ENCODE peak calls at places on chromosomes 2 and 18, in eight cellular contexts. One of them, this sample, is unnamed.

GRCh38 chr2:105403785-105404698 is 5.2 kb upstream of the FHL2 start:
- DNase-seq in right lobe of liver: no peak
- DNase-seq in vagina: no peak
- DNase-seq in ascending aorta: no peak
- DNase-seq in A549: peak
- DNase-seq in right atrium auricular region: peak
- DNase-seq in CD8-positive, alpha-beta T cell: no peak
- DNase-seq in brain microvascular endothelial cell: peak
- DNase-seq in this sample: no peak

GRCh38 chr2:19579466-19579865 is 221.0 kb upstream of the OSR1 start:
- DNase-seq in ascending aorta: no peak
- DNase-seq in CD8-positive, alpha-beta T cell: no peak
- DNase-seq in brain microvascular endothelial cell: no peak
- DNase-seq in right atrium auricular region: no peak
- DNase-seq in vagina: no peak
- DNase-seq in right lobe of liver: no peak
- DNase-seq in A549: no peak
- DNase-seq in this sample: no peak

GRCh38 chr2:6793913-6794312 is 71.8 kb downstream of the CMPK2 start:
- DNase-seq in right atrium auricular region: no peak
- DNase-seq in vagina: no peak
- DNase-seq in brain microvascular endothelial cell: no peak
- DNase-seq in right lobe of liver: no peak
- DNase-seq in CD8-positive, alpha-beta T cell: no peak
- DNase-seq in A549: no peak
- DNase-seq in ascending aorta: no peak
- DNase-seq in this sample: no peak

GRCh38 chr2:113198790-113199612 is 25.2 kb downstream of the PSD4 start:
- DNase-seq in A549: peak
- DNase-seq in ascending aorta: no peak
- DNase-seq in CD8-positive, alpha-beta T cell: peak
- DNase-seq in brain microvascular endothelial cell: peak
- DNase-seq in vagina: no peak
- DNase-seq in right lobe of liver: peak
- DNase-seq in right atrium auricular region: peak
- DNase-seq in this sample: no peak

GRCh38 chr18:36186461-36187137 is 698 bp upstream of the MOCOS start:
- DNase-seq in ascending aorta: no peak
- DNase-seq in right lobe of liver: peak
- DNase-seq in brain microvascular endothelial cell: no peak
- DNase-seq in vagina: no peak
- DNase-seq in A549: no peak
- DNase-seq in right atrium auricular region: peak
- DNase-seq in CD8-positive, alpha-beta T cell: no peak
- DNase-seq in this sample: no peak

GRCh38 chr18:35871337-35871736 is 101.1 kb upstream of the RMP24 start:
- DNase-seq in ascending aorta: no peak
- DNase-seq in right lobe of liver: no peak
- DNase-seq in brain microvascular endothelial cell: no peak
- DNase-seq in CD8-positive, alpha-beta T cell: no peak
- DNase-seq in right atrium auricular region: no peak
- DNase-seq in vagina: no peak
- DNase-seq in A549: no peak
- DNase-seq in this sample: no peak

GRCh38 chr18:11096839-11097750 is 52.3 kb downstream of the PIEZO2 start:
- DNase-seq in CD8-positive, alpha-beta T cell: no peak
- DNase-seq in A549: no peak
- DNase-seq in vagina: no peak
- DNase-seq in right lobe of liver: no peak
- DNase-seq in brain microvascular endothelial cell: peak
- DNase-seq in ascending aorta: no peak
- DNase-seq in right atrium auricular region: no peak
- DNase-seq in this sample: no peak

GRCh38 chr2:156445311-156446218 is 9.4 kb downstream of the GPD2 start:
- DNase-seq in A549: no peak
- DNase-seq in right lobe of liver: no peak
- DNase-seq in right atrium auricular region: no peak
- DNase-seq in ascending aorta: no peak
- DNase-seq in brain microvascular endothelial cell: peak
- DNase-seq in CD8-positive, alpha-beta T cell: no peak
- DNase-seq in vagina: no peak
- DNase-seq in this sample: no peak

GRCh38 chr2:33168425-33168824 is 221.7 kb downstream of the LTBP1 start:
- DNase-seq in brain microvascular endothelial cell: no peak
- DNase-seq in right atrium auricular region: no peak
- DNase-seq in right lobe of liver: no peak
- DNase-seq in A549: no peak
- DNase-seq in vagina: no peak
- DNase-seq in CD8-positive, alpha-beta T cell: no peak
- DNase-seq in ascending aorta: no peak
- DNase-seq in this sample: no peak

GRCh38 chr2:9738718-9739496 is 104.4 kb upstream of the TAF1B start:
- DNase-seq in CD8-positive, alpha-beta T cell: no peak
- DNase-seq in right lobe of liver: no peak
- DNase-seq in brain microvascular endothelial cell: peak
- DNase-seq in right atrium auricular region: no peak
- DNase-seq in vagina: no peak
- DNase-seq in ascending aorta: no peak
- DNase-seq in A549: no peak
- DNase-seq in this sample: no peak

GRCh38 chr2:54546518-54546917 is 90.4 kb downstream of the SPTBN1 start:
- DNase-seq in ascending aorta: no peak
- DNase-seq in CD8-positive, alpha-beta T cell: no peak
- DNase-seq in right lobe of liver: no peak
- DNase-seq in brain microvascular endothelial cell: no peak
- DNase-seq in vagina: no peak
- DNase-seq in right atrium auricular region: no peak
- DNase-seq in A549: no peak
- DNase-seq in this sample: no peak

GRCh38 chr18:8298186-8298585 is 311.1 kb upstream of the RAB12 start:
- DNase-seq in right atrium auricular region: no peak
- DNase-seq in vagina: no peak
- DNase-seq in CD8-positive, alpha-beta T cell: no peak
- DNase-seq in ascending aorta: no peak
- DNase-seq in A549: no peak
- DNase-seq in brain microvascular endothelial cell: peak
- DNase-seq in right lobe of liver: no peak
- DNase-seq in this sample: no peak

GRCh38 chr2:65265090-65266045 is 37.7 kb downstream of the ACTR2 start:
- DNase-seq in vagina: no peak
- DNase-seq in ascending aorta: no peak
- DNase-seq in right atrium auricular region: no peak
- DNase-seq in brain microvascular endothelial cell: peak
- DNase-seq in right lobe of liver: no peak
- DNase-seq in A549: peak
- DNase-seq in CD8-positive, alpha-beta T cell: no peak
- DNase-seq in this sample: no peak

GRCh38 chr2:75598572-75599155 is 37.9 kb upstream of the EVA1A start:
- DNase-seq in right lobe of liver: no peak
- DNase-seq in CD8-positive, alpha-beta T cell: no peak
- DNase-seq in ascending aorta: no peak
- DNase-seq in A549: no peak
- DNase-seq in right atrium auricular region: no peak
- DNase-seq in brain microvascular endothelial cell: no peak
- DNase-seq in vagina: no peak
- DNase-seq in this sample: no peak

GRCh38 chr18:3903341-3903740 is 453.4 kb downstream of the TGIF1 start:
- DNase-seq in brain microvascular endothelial cell: peak
- DNase-seq in vagina: no peak
- DNase-seq in right lobe of liver: no peak
- DNase-seq in A549: no peak
- DNase-seq in CD8-positive, alpha-beta T cell: no peak
- DNase-seq in right atrium auricular region: no peak
- DNase-seq in ascending aorta: no peak
- DNase-seq in this sample: no peak

GRCh38 chr2:62868947-62869346 is 163.4 kb downstream of the EHBP1 start:
- DNase-seq in ascending aorta: no peak
- DNase-seq in right lobe of liver: no peak
- DNase-seq in A549: no peak
- DNase-seq in brain microvascular endothelial cell: no peak
- DNase-seq in vagina: no peak
- DNase-seq in right atrium auricular region: no peak
- DNase-seq in CD8-positive, alpha-beta T cell: no peak
- DNase-seq in this sample: no peak

GRCh38 chr2:10412380-10412779 is 35.7 kb downstream of the ODC1 start:
- DNase-seq in vagina: no peak
- DNase-seq in right atrium auricular region: no peak
- DNase-seq in ascending aorta: no peak
- DNase-seq in right lobe of liver: no peak
- DNase-seq in brain microvascular endothelial cell: peak
- DNase-seq in A549: no peak
- DNase-seq in CD8-positive, alpha-beta T cell: no peak
- DNase-seq in this sample: no peak

GRCh38 chr18:74190086-74190485 is 41.8 kb downstream of the TIMM21 start:
- DNase-seq in brain microvascular endothelial cell: no peak
- DNase-seq in A549: no peak
- DNase-seq in vagina: no peak
- DNase-seq in right lobe of liver: no peak
- DNase-seq in CD8-positive, alpha-beta T cell: no peak
- DNase-seq in right atrium auricular region: no peak
- DNase-seq in ascending aorta: no peak
- DNase-seq in this sample: no peak

GRCh38 chr2:108833219-108833618 is 46.6 kb downstream of the CCDC138 start:
- DNase-seq in A549: no peak
- DNase-seq in right atrium auricular region: no peak
- DNase-seq in CD8-positive, alpha-beta T cell: no peak
- DNase-seq in right lobe of liver: no peak
- DNase-seq in ascending aorta: no peak
- DNase-seq in vagina: no peak
- DNase-seq in brain microvascular endothelial cell: no peak
- DNase-seq in this sample: no peak

GRCh38 chr2:142241016-142241415 is 110.2 kb upstream of the LRP1B start:
- DNase-seq in right atrium auricular region: no peak
- DNase-seq in CD8-positive, alpha-beta T cell: no peak
- DNase-seq in vagina: no peak
- DNase-seq in ascending aorta: no peak
- DNase-seq in brain microvascular endothelial cell: no peak
- DNase-seq in right lobe of liver: no peak
- DNase-seq in A549: no peak
- DNase-seq in this sample: no peak

GRCh38 chr2:75560022-75560767 is 544 bp downstream of the EVA1A start:
- DNase-seq in vagina: peak
- DNase-seq in ascending aorta: no peak
- DNase-seq in CD8-positive, alpha-beta T cell: no peak
- DNase-seq in brain microvascular endothelial cell: peak
- DNase-seq in right lobe of liver: peak
- DNase-seq in A549: peak
- DNase-seq in right atrium auricular region: no peak
- DNase-seq in this sample: no peak

GRCh38 chr18:58955738-58956137 is 91.1 kb downstream of the ZNF532 start:
- DNase-seq in ascending aorta: no peak
- DNase-seq in CD8-positive, alpha-beta T cell: no peak
- DNase-seq in right lobe of liver: no peak
- DNase-seq in A549: no peak
- DNase-seq in vagina: no peak
- DNase-seq in brain microvascular endothelial cell: no peak
- DNase-seq in right atrium auricular region: no peak
- DNase-seq in this sample: no peak

GRCh38 chr18:58965291-58965929 is 100.7 kb downstream of the ZNF532 start:
- DNase-seq in ascending aorta: no peak
- DNase-seq in CD8-positive, alpha-beta T cell: no peak
- DNase-seq in right atrium auricular region: no peak
- DNase-seq in right lobe of liver: no peak
- DNase-seq in brain microvascular endothelial cell: no peak
- DNase-seq in vagina: no peak
- DNase-seq in A549: no peak
- DNase-seq in this sample: no peak

GRCh38 chr18:58962331-58962730 is 97.7 kb downstream of the ZNF532 start:
- DNase-seq in A549: no peak
- DNase-seq in vagina: no peak
- DNase-seq in right lobe of liver: no peak
- DNase-seq in ascending aorta: no peak
- DNase-seq in brain microvascular endothelial cell: no peak
- DNase-seq in right atrium auricular region: no peak
- DNase-seq in CD8-positive, alpha-beta T cell: no peak
- DNase-seq in this sample: no peak

GRCh38 chr18:58965930-58966662 is 101.4 kb downstream of the ZNF532 start:
- DNase-seq in A549: no peak
- DNase-seq in CD8-positive, alpha-beta T cell: no peak
- DNase-seq in brain microvascular endothelial cell: no peak
- DNase-seq in vagina: no peak
- DNase-seq in right atrium auricular region: no peak
- DNase-seq in right lobe of liver: no peak
- DNase-seq in ascending aorta: no peak
- DNase-seq in this sample: no peak

GRCh38 chr18:58960946-58961722 is 96.5 kb downstream of the ZNF532 start:
- DNase-seq in brain microvascular endothelial cell: no peak
- DNase-seq in CD8-positive, alpha-beta T cell: no peak
- DNase-seq in right lobe of liver: no peak
- DNase-seq in ascending aorta: no peak
- DNase-seq in right atrium auricular region: no peak
- DNase-seq in A549: no peak
- DNase-seq in vagina: no peak
- DNase-seq in this sample: no peak
- H3K27ac ChIP-seq in brain microvascular endothelial cell: no peak
- H3K27ac ChIP-seq in CD8-positive, alpha-beta T cell: no peak
- H3K27ac ChIP-seq in right lobe of liver: no peak
- H3K27ac ChIP-seq in ascending aorta: peak
- H3K27ac ChIP-seq in right atrium auricular region: peak
- H3K27ac ChIP-seq in A549: no peak
- H3K27ac ChIP-seq in vagina: no peak
- H3K27ac ChIP-seq in this sample: no peak

GRCh38 chr2:123993728-123994323 is 31.3 kb upstream of the CNTNAP5 start:
- DNase-seq in right lobe of liver: no peak
- DNase-seq in ascending aorta: no peak
- DNase-seq in CD8-positive, alpha-beta T cell: no peak
- DNase-seq in brain microvascular endothelial cell: peak
- DNase-seq in vagina: no peak
- DNase-seq in right atrium auricular region: no peak
- DNase-seq in A549: peak
- DNase-seq in this sample: no peak
- TF ChIP-seq CTCF in right lobe of liver: peak
- TF ChIP-seq CTCF in ascending aorta: peak
- TF ChIP-seq CTCF in CD8-positive, alpha-beta T cell: no peak
- TF ChIP-seq CTCF in brain microvascular endothelial cell: peak
- TF ChIP-seq CTCF in vagina: peak
- TF ChIP-seq CTCF in right atrium auricular region: peak
- TF ChIP-seq CTCF in A549: no peak
- TF ChIP-seq CTCF in this sample: peak

DNA sequence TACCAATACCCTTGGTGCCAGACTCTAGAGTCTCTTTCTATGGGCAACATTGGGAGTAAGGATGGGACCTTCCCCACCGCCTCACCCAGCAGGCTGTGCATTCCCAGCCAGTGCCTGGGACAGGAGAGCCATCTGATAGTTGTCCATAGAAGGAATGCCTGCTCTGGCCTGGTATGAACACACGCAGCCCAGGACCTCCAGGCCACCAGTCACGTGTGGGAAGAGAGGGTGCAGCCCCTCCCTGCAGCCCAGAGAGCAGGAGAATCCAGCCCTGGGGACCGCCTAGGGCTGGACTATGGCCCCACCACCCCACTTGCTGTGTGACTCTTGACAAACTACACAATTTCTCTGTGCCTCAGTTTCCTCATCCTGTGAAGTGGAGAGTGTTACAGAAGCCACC is 52.5 kb upstream of the ID2 start:
- DNase-seq in ascending aorta: no peak
- DNase-seq in A549: no peak
- DNase-seq in vagina: no peak
- DNase-seq in right atrium auricular region: no peak
- DNase-seq in CD8-positive, alpha-beta T cell: no peak
- DNase-seq in brain microvascular endothelial cell: no peak
- DNase-seq in right lobe of liver: no peak
- DNase-seq in this sample: no peak
- H3K27ac ChIP-seq in ascending aorta: no peak
- H3K27ac ChIP-seq in A549: peak
- H3K27ac ChIP-seq in vagina: no peak
- H3K27ac ChIP-seq in right atrium auricular region: no peak
- H3K27ac ChIP-seq in CD8-positive, alpha-beta T cell: no peak
- H3K27ac ChIP-seq in brain microvascular endothelial cell: no peak
- H3K27ac ChIP-seq in right lobe of liver: no peak
- H3K27ac ChIP-seq in this sample: no peak

GRCh38 chr2:211503856-211504255 is 947.5 kb downstream of the CPS1 start:
- DNase-seq in CD8-positive, alpha-beta T cell: no peak
- DNase-seq in A549: no peak
- DNase-seq in right lobe of liver: no peak
- DNase-seq in vagina: no peak
- DNase-seq in brain microvascular endothelial cell: no peak
- DNase-seq in right atrium auricular region: no peak
- DNase-seq in ascending aorta: no peak
- DNase-seq in this sample: no peak
- TF ChIP-seq CTCF in CD8-positive, alpha-beta T cell: no peak
- TF ChIP-seq CTCF in A549: no peak
- TF ChIP-seq CTCF in right lobe of liver: no peak
- TF ChIP-seq CTCF in vagina: no peak
- TF ChIP-seq CTCF in brain microvascular endothelial cell: peak
- TF ChIP-seq CTCF in right atrium auricular region: no peak
- TF ChIP-seq CTCF in ascending aorta: no peak
- TF ChIP-seq CTCF in this sample: no peak